ENCODE peak calls at places on chromosomes 7 and 10, in five cellular contexts. N, K, S, C and B are unnamed samples.

GRCh38 chr7:10721289-10721688 is 252.4 kb upstream of the PHF14 start:
- DNase-seq in S (no peak), C (no peak), N (no peak), K (no peak), B (no peak)

GRCh38 chr10:121244791-121245190 is 353.5 kb downstream of the FGFR2 start:
- DNase-seq in S (no peak), K (no peak), N (no peak), C (no peak), B (no peak)

GRCh38 chr7:141571059-141571458 is 19.8 kb downstream of the AGK start:
- DNase-seq in S (no peak), N (no peak), K (no peak), C (no peak), B (no peak)

GRCh38 chr7:36600869-36601530 is 123.3 kb downstream of the AOAH start:
- DNase-seq in N (no peak), S (no peak), C (no peak), K (peak; percentile 58), B (no peak)

GRCh38 chr10:110483633-110484032 is 14.1 kb upstream of the DUSP5 start:
- DNase-seq in S (no peak), C (no peak), N (no peak), K (no peak), B (no peak)

GRCh38 chr7:115410972-115411686 is 489.2 kb downstream of the MDFIC start:
- DNase-seq in K (no peak), S (no peak), C (no peak), N (no peak), B (no peak)

GRCh38 chr7:79451580-79451979 is 1.9 kb downstream of the MAGI2 start:
- DNase-seq in N (no peak), C (no peak), S (no peak), K (no peak), B (no peak)

GRCh38 chr10:3527869-3528268 is 257.1 kb downstream of the KLF6 start:
- DNase-seq in S (no peak), C (no peak), K (no peak), N (no peak), B (no peak)

GRCh38 chr10:103451091-103451801 is 924 bp downstream of the CALHM2 start:
- DNase-seq in S (peak; percentile 53), N (peak; percentile 73), K (peak; percentile 51), C (no peak), B (no peak)

GRCh38 chr10:24544776-24545175 is 178.9 kb downstream of the ARHGAP21 start:
- DNase-seq in N (no peak), K (no peak), C (no peak), S (no peak), B (no peak)

GRCh38 chr10:46318808-46319207 is 32.0 kb downstream of the ANTXRL start:
- DNase-seq in N (no peak), S (no peak), C (no peak), K (no peak), B (no peak)

GRCh38 chr10:15444105-15445021 is 73.3 kb upstream of the FAM171A1 start:
- DNase-seq in K (no peak), S (no peak), C (no peak), N (no peak), B (no peak)

GRCh38 chr10:66472156-66472555 is 453.7 kb upstream of the LRRTM3 start:
- DNase-seq in S (no peak), C (no peak), N (no peak), K (no peak), B (no peak)

GRCh38 chr10:844552-844951 is 87.0 kb downstream of the LARP4B start:
- DNase-seq in S (no peak), N (no peak), K (no peak), C (no peak), B (no peak)

GRCh38 chr7:134527979-134528371 is 608 bp downstream of the AKR1B10 start:
- DNase-seq in S (no peak), C (peak; percentile 64), N (no peak), K (no peak), B (peak; percentile 17)

GRCh38 chr7:155618708-155619633 is 25.5 kb upstream of the RBM33 start:
- DNase-seq in S (no peak), C (no peak), K (peak; percentile 66), N (no peak), B (peak; percentile 30)

GRCh38 chr10:71112138-71112785 is 100.1 kb upstream of the UNC5B start:
- DNase-seq in C (no peak), K (no peak), S (no peak), N (no peak), B (no peak)

GRCh38 chr7:157875230-157876179 is 538.7 kb downstream of the DNAJB6 start:
- DNase-seq in K (peak; percentile 43), S (peak; percentile 32), C (no peak), N (peak; percentile 23), B (no peak)

GRCh38 chr10:43121444-43121843 is 16.8 kb upstream of the CSGALNACT2 start:
- DNase-seq in K (no peak), C (no peak), S (no peak), N (no peak), B (no peak)